ENCODE peak calls at places on chromosomes 4 and X, in ten cellular contexts. E is sigmoid colon, Z is Calu3, F is SK-N-SH, J is bronchial epithelial cell, W is uterus, P is mammary epithelial cell, U is fibroblast of pulmonary artery, C is suprapubic skin, I is psoas muscle. D is an unnamed sample.

GRCh38 chr4:48030470-48030869 is 13.9 kb downstream of the NIPAL1 start:
- DNase-seq in E (no peak), W (no peak), C (no peak), F (no peak), J (no peak), U (no peak), Z (no peak), P (no peak), I (no peak), D (no peak)

GRCh38 chr4:152687974-152688599 is 8.3 kb upstream of the TMEM154 start:
- DNase-seq in C (no peak), F (no peak), P (no peak), U (no peak), J (no peak), I (no peak), W (no peak), Z (no peak), E (no peak), D (no peak)

GRCh38 chr4:77154761-77155499 is 2.1 kb upstream of the CCNG2 start:
- DNase-seq in I (no peak), U (no peak), Z (no peak), F (no peak), P (no peak), J (no peak), E (no peak), C (no peak), W (no peak), D (no peak)

GRCh38 chrX:15815779-15816452 is 25.6 kb downstream of the ZRSR2 start:
- DNase-seq in J (peak), U (peak), P (no peak), Z (peak), E (no peak), I (no peak), F (peak), C (no peak), W (no peak), D (no peak)

GRCh38 chr4:181821039-181822004 is 421.9 kb upstream of the TENM3 start:
- DNase-seq in P (peak), U (no peak), C (no peak), F (no peak), J (peak), Z (no peak), W (no peak), E (no peak), I (no peak), D (no peak)

GRCh38 chr4:28723371-28723770 is 1862.7 kb downstream of the STIM2 start:
- DNase-seq in Z (no peak), C (no peak), U (no peak), I (no peak), J (no peak), F (no peak), W (no peak), P (no peak), E (no peak), D (no peak)

GRCh38 chr4:54384152-54384551 is 155.1 kb downstream of the PDGFRA start:
- DNase-seq in W (no peak), E (no peak), C (no peak), I (no peak), P (no peak), F (no peak), U (no peak), J (no peak), Z (no peak), D (no peak)

GRCh38 chr4:17823871-17824669 is 13.3 kb downstream of the NCAPG start:
- DNase-seq in J (no peak), E (no peak), Z (no peak), U (no peak), C (no peak), F (no peak), I (no peak), W (no peak), P (no peak), D (no peak)

GRCh38 chr4:175090116-175090515 is 172.0 kb downstream of the ADAM29 start:
- DNase-seq in I (no peak), F (no peak), E (no peak), J (no peak), P (no peak), W (no peak), C (no peak), Z (no peak), U (no peak), D (no peak)

GRCh38 chr4:86834901-86835300 is 14.3 kb downstream of the SLC10A6 start:
- DNase-seq in E (no peak), J (peak), F (no peak), U (no peak), I (no peak), Z (no peak), C (no peak), P (peak), W (no peak), D (no peak)

GRCh38 chr4:94452476-94453300 is 946 bp downstream of the PDLIM5 start:
- DNase-seq in E (peak), P (peak), W (peak), C (peak), I (peak), J (peak), F (peak), Z (peak), U (peak), D (peak)

GRCh38 chr4:3374667-3375066 is 67.1 kb upstream of the HGFAC start:
- DNase-seq in W (no peak), Z (no peak), I (no peak), J (no peak), E (peak), U (no peak), F (no peak), P (no peak), C (no peak), D (no peak)

GRCh38 chrX:118974908-118975671 is 672 bp downstream of the LONRF3 start:
- DNase-seq in P (no peak), W (peak), I (peak), F (peak), Z (peak), U (peak), J (no peak), C (peak), E (peak), D (peak)

GRCh38 chr4:145939241-145939640 is 618 bp upstream of the ZNF827 start:
- DNase-seq in Z (no peak), W (no peak), I (no peak), U (no peak), F (no peak), E (no peak), C (no peak), J (no peak), P (peak), D (no peak)

GRCh38 chr4:73450398-73451004 is 14.5 kb downstream of the AFP start:
- DNase-seq in P (peak), Z (peak), F (no peak), W (no peak), C (no peak), J (peak), E (no peak), U (peak), I (peak), D (no peak)

GRCh38 chrX:77415161-77415560 is 32.0 kb upstream of the FGF16 start:
- DNase-seq in I (no peak), W (no peak), J (no peak), Z (no peak), C (no peak), E (no peak), P (no peak), F (no peak), U (peak), D (no peak)
- TF ChIP-seq CTCF in I (no peak), W (no peak), J (no peak), Z (no peak), C (no peak), E (no peak), P (peak), F (peak), U (peak), D (no peak)

GRCh38 chrX:21705215-21705614 is 47.1 kb upstream of the KLHL34 start:
- DNase-seq in P (no peak), W (no peak), I (no peak), F (no peak), Z (no peak), J (no peak), E (no peak), U (no peak), C (no peak), D (no peak)

GRCh38 chrX:21702725-21703228 is 44.6 kb upstream of the KLHL34 start:
- DNase-seq in U (no peak), I (no peak), F (no peak), P (no peak), Z (no peak), J (no peak), C (no peak), E (no peak), W (no peak), D (no peak)

GRCh38 chrX:21711848-21712197 is 46.1 kb downstream of the SMPX start:
- DNase-seq in P (peak), C (no peak), I (no peak), U (no peak), E (no peak), J (peak), F (no peak), W (no peak), Z (no peak), D (no peak)

GRCh38 chrX:21711126-21711847 is 46.6 kb downstream of the SMPX start:
- DNase-seq in P (no peak), J (no peak), Z (no peak), C (no peak), E (no peak), U (no peak), W (no peak), F (no peak), I (peak), D (no peak)

DNA sequence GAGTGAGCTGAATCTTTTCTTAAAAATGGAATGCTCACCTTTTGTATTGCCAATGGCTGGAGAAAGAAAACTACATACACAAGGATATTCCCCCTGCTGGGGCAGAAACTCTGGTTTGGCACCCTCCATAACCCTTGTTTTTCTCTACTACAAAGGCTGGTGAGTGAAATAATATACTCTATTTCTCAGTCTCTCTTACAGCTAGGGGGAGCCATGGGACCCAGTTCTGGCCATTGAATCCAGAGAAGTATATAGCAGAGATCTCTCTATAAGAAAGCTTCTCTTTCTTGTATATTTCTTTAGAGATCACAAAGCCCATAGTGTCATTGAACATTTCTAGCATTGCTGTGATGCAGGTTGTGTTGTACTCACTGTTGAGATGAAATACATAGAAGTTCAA is 49.8 kb downstream of the SMPX start:
- DNase-seq in U (peak), F (no peak), C (no peak), J (no peak), W (no peak), I (no peak), E (no peak), P (no peak), Z (no peak), D (no peak)
- TF ChIP-seq CTCF in U (peak), F (peak), C (no peak), J (no peak), W (no peak), I (no peak), E (no peak), P (peak), Z (no peak), D (peak)

GRCh38 chr4:125319311-125319710 is 4.6 kb downstream of the FAT4 start:
- DNase-seq in I (no peak), U (peak), W (no peak), Z (no peak), J (no peak), C (no peak), P (no peak), E (no peak), F (no peak), D (no peak)

GRCh38 chr4:125316391-125316780 is 1.6 kb downstream of the FAT4 start:
- DNase-seq in P (no peak), J (peak), F (peak), U (peak), W (peak), I (peak), C (no peak), Z (peak), E (no peak), D (peak)

GRCh38 chr4:125315571-125316390 is 1.0 kb downstream of the FAT4 start:
- DNase-seq in U (peak), E (peak), F (peak), W (peak), Z (peak), I (peak), C (no peak), P (peak), J (peak), D (peak)

GRCh38 chr4:125316781-125317525 is 2.2 kb downstream of the FAT4 start:
- DNase-seq in U (peak), W (peak), F (peak), C (peak), I (peak), P (peak), Z (peak), E (peak), J (peak), D (peak)

GRCh38 chr4:125317526-125317880 is 2.7 kb downstream of the FAT4 start:
- DNase-seq in J (peak), F (peak), I (peak), U (peak), W (peak), Z (no peak), C (no peak), E (peak), P (peak), D (no peak)
- TF ChIP-seq CTCF in J (peak), F (peak), I (peak), U (peak), W (peak), Z (no peak), C (peak), E (peak), P (peak), D (peak)

GRCh38 chr4:78862314-78862737 is 76.9 kb downstream of the PAQR3 start:
- DNase-seq in C (no peak), I (no peak), J (no peak), W (no peak), Z (no peak), P (no peak), E (no peak), F (no peak), U (no peak), D (no peak)

GRCh38 chr4:78865451-78865850 is 73.8 kb downstream of the PAQR3 start:
- DNase-seq in J (no peak), F (no peak), C (no peak), Z (no peak), U (no peak), W (no peak), P (no peak), I (no peak), E (no peak), D (no peak)

GRCh38 chr4:78863991-78864390 is 75.2 kb downstream of the PAQR3 start:
- DNase-seq in J (peak), W (no peak), P (no peak), Z (no peak), C (no peak), I (no peak), E (no peak), U (no peak), F (no peak), D (no peak)

GRCh38 chr4:78863254-78863869 is 75.9 kb downstream of the PAQR3 start:
- DNase-seq in P (no peak), I (no peak), W (no peak), F (no peak), U (no peak), J (no peak), C (no peak), E (no peak), Z (no peak), D (no peak)

DNA sequence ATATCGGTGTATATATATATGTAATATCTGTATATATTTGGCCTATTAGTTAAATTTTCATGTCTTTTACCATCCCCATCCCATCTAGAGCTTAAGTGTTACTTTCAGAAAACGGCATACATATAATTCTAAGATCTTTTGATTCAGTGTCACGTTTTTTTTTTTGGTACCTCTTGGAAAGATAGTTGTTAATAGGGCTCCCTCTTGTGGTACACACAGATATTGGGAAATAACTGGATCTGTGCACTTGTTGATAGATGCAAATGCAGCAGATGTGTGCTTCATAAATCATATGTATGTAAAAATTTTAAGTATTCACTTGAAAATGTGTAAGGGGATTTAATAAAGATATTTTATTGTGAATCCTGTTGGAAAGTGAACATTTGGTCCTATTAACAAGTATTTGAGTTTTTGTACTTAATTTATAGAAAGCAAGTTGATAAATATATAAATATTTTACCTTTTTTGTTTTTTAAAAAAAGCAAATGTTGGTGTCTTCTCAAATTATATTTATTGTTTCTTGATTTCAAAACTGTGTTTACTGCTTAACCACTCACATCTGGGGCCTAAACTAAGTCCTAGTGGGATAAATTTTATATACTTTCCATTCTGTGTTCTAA is 74.7 kb downstream of the PAQR3 start:
- DNase-seq in E (no peak), J (peak), C (no peak), W (peak), U (peak), F (peak), I (no peak), Z (peak), P (peak), D (no peak)
- TF ChIP-seq CTCF in E (peak), J (peak), C (peak), W (peak), U (peak), F (peak), I (peak), Z (no peak), P (peak), D (peak)

DNA sequence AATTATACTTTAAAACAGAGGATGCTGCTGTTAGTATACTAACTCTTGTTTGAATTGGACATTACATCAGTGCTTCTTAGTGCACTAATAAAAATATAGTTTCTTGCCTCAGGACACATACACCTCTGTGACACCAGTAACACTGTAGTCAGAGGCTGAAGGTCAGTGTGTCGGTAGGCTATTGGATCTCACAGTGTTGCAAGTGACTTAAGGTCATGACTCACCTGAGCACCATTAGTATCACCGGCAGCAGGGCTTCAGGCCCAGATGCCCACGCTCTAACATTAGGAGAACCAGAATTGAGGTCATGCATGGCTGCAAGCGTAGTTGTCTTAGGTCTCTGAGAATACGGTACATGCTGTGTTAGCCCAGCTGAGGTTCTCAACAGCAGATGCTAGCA is 15.2 kb downstream of the ETDC start:
- DNase-seq in U (no peak), C (no peak), W (no peak), J (no peak), P (no peak), E (no peak), Z (no peak), F (no peak), I (no peak), D (no peak)
- TF ChIP-seq CTCF in U (no peak), C (no peak), W (no peak), J (no peak), P (no peak), E (no peak), Z (no peak), F (no peak), I (no peak), D (no peak)

GRCh38 chrX:25021132-25021498 is 5.3 kb upstream of the ARX start:
- DNase-seq in C (no peak), Z (no peak), J (no peak), P (no peak), E (no peak), W (no peak), I (no peak), U (no peak), F (peak), D (no peak)

GRCh38 chrX:25017667-25018247 is 2.0 kb upstream of the ARX start:
- DNase-seq in Z (no peak), I (peak), U (no peak), F (peak), P (no peak), W (no peak), J (no peak), E (no peak), C (no peak), D (no peak)

GRCh38 chrX:25020391-25021131 is 4.8 kb upstream of the ARX start:
- DNase-seq in F (peak), C (no peak), W (no peak), Z (peak), P (no peak), E (no peak), J (no peak), I (peak), U (no peak), D (no peak)

GRCh38 chrX:25018682-25019081 is 2.9 kb upstream of the ARX start:
- DNase-seq in F (no peak), J (no peak), U (no peak), P (no peak), Z (no peak), E (no peak), I (no peak), C (no peak), W (no peak), D (no peak)

GRCh38 chrX:25019707-25020390 is 4.1 kb upstream of the ARX start:
- DNase-seq in P (no peak), U (no peak), W (no peak), C (no peak), I (no peak), E (no peak), F (no peak), J (no peak), Z (no peak), D (no peak)
- TF ChIP-seq CTCF in P (no peak), U (no peak), W (no peak), C (no peak), I (no peak), E (no peak), F (no peak), J (no peak), Z (no peak), D (no peak)

GRCh38 chr4:4901877-4902276 is 42.4 kb downstream of the MSX1 start:
- DNase-seq in P (no peak), I (no peak), E (no peak), U (no peak), C (no peak), F (no peak), Z (no peak), W (no peak), J (no peak), D (no peak)
- TF ChIP-seq CTCF in P (no peak), I (no peak), E (no peak), U (no peak), C (no peak), F (no peak), Z (no peak), W (no peak), J (no peak), D (peak)

GRCh38 chr4:110510282-110510681 is 34.3 kb downstream of the ENPEP start:
- DNase-seq in P (no peak), E (no peak), C (no peak), I (no peak), J (no peak), Z (no peak), U (no peak), F (no peak), W (no peak), D (no peak)

GRCh38 chr4:110508827-110509446 is 33.0 kb downstream of the ENPEP start:
- DNase-seq in F (peak), U (peak), E (no peak), C (no peak), I (no peak), W (no peak), P (peak), Z (no peak), J (peak), D (no peak)

GRCh38 chr4:110512901-110513300 is 36.9 kb downstream of the ENPEP start:
- DNase-seq in J (no peak), C (no peak), P (no peak), I (no peak), W (no peak), Z (no peak), F (no peak), E (no peak), U (no peak), D (no peak)

GRCh38 chr4:110514889-110515479 is 39.0 kb downstream of the ENPEP start:
- DNase-seq in E (no peak), Z (no peak), P (peak), F (peak), J (peak), W (no peak), I (no peak), U (peak), C (no peak), D (no peak)

GRCh38 chr4:110510955-110511544 is 35.1 kb downstream of the ENPEP start:
- DNase-seq in F (peak), U (peak), J (peak), I (no peak), E (no peak), W (no peak), C (no peak), Z (no peak), P (peak), D (no peak)
- TF ChIP-seq CTCF in F (peak), U (peak), J (peak), I (peak), E (peak), W (peak), C (peak), Z (no peak), P (peak), D (peak)

DNA sequence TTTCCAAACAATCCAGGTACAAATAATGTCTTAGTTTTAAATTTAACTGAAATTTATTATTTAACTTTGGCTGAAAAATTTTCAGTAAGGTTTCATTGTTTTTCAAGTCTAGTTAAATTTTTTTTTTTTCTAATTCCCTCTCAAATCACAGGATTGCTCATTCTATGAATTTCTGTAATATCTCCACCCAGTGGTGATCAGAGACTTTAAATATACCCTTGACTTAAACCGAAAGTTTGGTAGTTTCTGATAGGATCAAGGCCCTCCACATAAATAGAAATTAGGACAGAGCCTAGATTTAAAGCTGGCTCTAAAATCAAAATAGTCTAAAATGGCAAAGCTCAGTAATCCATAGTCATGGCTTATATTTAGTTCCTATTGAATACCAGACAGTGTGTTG is 175.4 kb downstream of the TBCK start:
- DNase-seq in U (no peak), J (no peak), I (no peak), F (no peak), E (no peak), Z (no peak), C (no peak), P (no peak), W (no peak), D (no peak)
- TF ChIP-seq CTCF in U (no peak), J (no peak), I (no peak), F (peak), E (no peak), Z (no peak), C (no peak), P (no peak), W (no peak), D (no peak)

D was measured in type B pancreatic cell.